ENCODE peak calls at places on chromosomes 2 and 18, in six cellular contexts. T is GM23248; I is mucosa of descending colon; M is mesenchymal stem cell; Z is CD4-positive, alpha-beta T cell; V is tibial artery. O is an unnamed sample. For H3K9me3, the result is how much of the 10 kb centered on the place peaks cover.

GRCh38 chr2:172726172-172726735 is 9.4 kb upstream of the RAPGEF4 start:
- DNase-seq in M (no peak), I (no peak), V (no peak), Z (no peak), T (no peak), O (no peak)

GRCh38 chr2:158034198-158034831 is 67.4 kb upstream of the UPP2 start:
- DNase-seq in V (no peak), Z (no peak), T (peak), M (peak), I (peak), O (no peak)

GRCh38 chr2:28643911-28644334 is 107.7 kb upstream of the PPP1CB start:
- DNase-seq in V (no peak), Z (no peak), M (peak), T (peak), I (peak), O (no peak)

GRCh38 chr2:120819720-120820210 is 84.1 kb downstream of the GLI2 start:
- DNase-seq in Z (no peak), T (no peak), I (no peak), V (no peak), M (no peak), O (no peak)

GRCh38 chr18:21110667-21111350 is 804 bp downstream of the ROCK1 start:
- DNase-seq in M (peak), T (peak), V (no peak), I (peak), Z (peak), O (peak)

GRCh38 chr2:188971316-188971930 is 2.8 kb upstream of the COL3A1 start:
- DNase-seq in M (peak), I (no peak), V (no peak), T (peak), Z (no peak), O (peak)

GRCh38 chr18:31097666-31098065 is 4.6 kb downstream of the DSC2 start:
- DNase-seq in Z (no peak), M (no peak), T (no peak), I (no peak), V (no peak), O (no peak)

GRCh38 chr2:10992023-10992791 is 80.5 kb downstream of the KCNF1 start:
- DNase-seq in I (no peak), Z (no peak), T (no peak), V (no peak), M (no peak), O (no peak)

GRCh38 chr2:238167761-238168160 is 9.0 kb downstream of the ERFE start:
- DNase-seq in V (no peak), I (no peak), M (no peak), T (peak), Z (no peak), O (no peak)

GRCh38 chr2:20334645-20335203 is 15.9 kb downstream of the PUM2 start:
- DNase-seq in M (no peak), I (no peak), Z (no peak), V (no peak), T (peak), O (no peak)
- H3K9me3 ChIP-seq in M (under half), I (under half), Z (under half), V (under half), T (under half), O (under half)

DNA sequence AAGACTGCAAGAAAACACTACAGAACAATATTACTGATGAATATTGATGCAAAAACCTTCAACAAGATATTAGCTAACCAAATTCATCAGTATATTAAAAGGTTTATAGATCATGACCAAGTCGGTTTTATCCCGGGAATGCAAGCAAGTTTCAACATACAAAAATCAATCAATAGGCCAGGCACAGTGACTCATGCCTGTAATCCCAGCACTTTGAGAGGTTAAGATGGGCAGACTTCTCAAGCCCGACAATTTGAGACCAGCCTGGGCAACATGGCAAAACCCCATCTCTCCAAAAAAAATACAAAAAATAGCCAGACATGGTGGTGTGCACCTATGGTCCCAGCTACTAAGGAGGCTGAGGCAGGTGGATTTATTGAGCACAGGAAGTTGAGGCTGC is 82.9 kb downstream of the FSIP2 start:
- DNase-seq in I (no peak), M (no peak), V (no peak), Z (no peak), T (no peak), O (no peak)
- H3K9me3 ChIP-seq in I (under half), M (under half), V (under half), Z (under half), T (under half), O (under half)

DNA sequence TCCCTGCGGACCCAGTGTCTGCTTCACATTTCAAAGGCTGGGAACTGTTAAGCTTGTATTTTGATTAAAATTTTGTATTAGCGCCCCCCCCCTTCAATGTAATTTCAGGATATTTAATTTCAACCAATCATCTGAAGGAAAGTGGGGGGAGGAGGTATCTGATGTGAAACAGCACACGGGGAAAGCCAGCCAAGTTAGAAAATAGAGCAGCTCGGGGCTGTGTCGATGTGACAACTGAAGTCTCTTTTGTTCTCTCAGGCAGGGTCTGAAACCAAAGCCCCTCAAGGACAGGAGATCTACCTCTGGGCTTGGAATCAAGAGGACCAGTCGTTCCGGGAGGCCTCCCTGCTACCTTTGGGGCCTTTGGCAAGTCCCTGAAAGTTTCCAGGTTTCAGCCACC is 39.4 kb downstream of the RDH14 start:
- DNase-seq in Z (no peak), M (no peak), T (no peak), I (no peak), V (no peak), O (no peak)
- H3K9me3 ChIP-seq in Z (under half), M (under half), T (under half), I (under half), V (under half), O (under half)

GRCh38 chr2:241728000-241728399 is 6.4 kb upstream of the D2HGDH start:
- DNase-seq in Z (no peak), T (no peak), V (no peak), M (no peak), I (no peak), O (no peak)

GRCh38 chr2:241726459-241726858 is 8.0 kb upstream of the D2HGDH start:
- DNase-seq in T (no peak), Z (no peak), I (no peak), V (no peak), M (no peak), O (no peak)

GRCh38 chr2:241729868-241730267 is 4.6 kb upstream of the D2HGDH start:
- DNase-seq in V (no peak), Z (no peak), T (no peak), M (no peak), I (no peak), O (no peak)

GRCh38 chr2:241730679-241731293 is 3.6 kb upstream of the D2HGDH start:
- DNase-seq in V (no peak), T (no peak), I (no peak), M (no peak), Z (no peak), O (no peak)

DNA sequence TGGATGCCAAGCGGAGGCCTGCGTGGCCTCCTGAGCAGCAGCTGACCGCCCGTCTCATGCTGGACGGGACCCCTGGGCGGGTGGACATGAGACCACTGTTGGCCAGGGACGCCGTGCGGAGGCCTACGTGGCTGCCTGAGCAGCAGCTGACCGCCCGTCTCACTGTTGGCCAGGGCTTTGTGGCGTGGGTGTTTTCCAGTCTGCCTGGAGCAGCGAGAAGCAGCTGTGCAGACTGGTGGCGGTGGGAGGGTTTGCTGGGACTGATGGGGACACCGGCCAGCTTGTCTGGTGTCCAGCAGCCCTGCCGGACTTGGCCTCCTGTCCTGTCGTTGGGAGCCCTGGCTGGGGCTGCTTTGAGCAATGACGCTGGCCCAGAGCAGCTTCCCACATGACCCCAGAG is 5.8 kb upstream of the D2HGDH start:
- DNase-seq in M (no peak), Z (no peak), T (no peak), I (no peak), V (peak), O (peak)
- H3K9me3 ChIP-seq in M (under half), Z (under half), T (under half), I (under half), V (under half), O (under half)

GRCh38 chr2:5057895-5058294 is 634.3 kb upstream of the SOX11 start:
- DNase-seq in M (no peak), T (no peak), V (no peak), Z (no peak), I (no peak), O (no peak)
- H3K9me3 ChIP-seq in M (under half), T (under half), V (under half), Z (under half), I (under half), O (under half)